ENCODE peak calls at places on chromosomes 6 and 20, in eight cellular contexts. One of them, this sample, is unnamed.

GRCh38 chr20:36402708-36403107 is 96.6 kb downstream of the DLGAP4 start:
- DNase-seq in endothelial cell: no peak
- DNase-seq in lung: no peak
- DNase-seq in stimulated activated CD4-positive, alpha-beta T cell treated with anti-CD3 and anti-CD28 coated beads, TNF-alpha, amount 100 ng/mL, for 4 hours: no peak
- DNase-seq in activated effector memory CD4-positive, alpha-beta T cell treated with anti-CD3 and anti-CD28 coated beads, Interleukin-2, amount 50 U/mL, for 16 hours: no peak
- DNase-seq in AG08396: no peak
- DNase-seq in kidney glomerular epithelial cell: no peak
- DNase-seq in aorta: no peak
- DNase-seq in this sample: no peak

GRCh38 chr6:129489215-129489765 is 220.7 kb downstream of the ARHGAP18 start:
- DNase-seq in endothelial cell: no peak
- DNase-seq in lung: no peak
- DNase-seq in stimulated activated CD4-positive, alpha-beta T cell treated with anti-CD3 and anti-CD28 coated beads, TNF-alpha, amount 100 ng/mL, for 4 hours: no peak
- DNase-seq in activated effector memory CD4-positive, alpha-beta T cell treated with anti-CD3 and anti-CD28 coated beads, Interleukin-2, amount 50 U/mL, for 16 hours: no peak
- DNase-seq in AG08396: no peak
- DNase-seq in kidney glomerular epithelial cell: no peak
- DNase-seq in aorta: no peak
- DNase-seq in this sample: no peak

GRCh38 chr6:141653590-141653989 is 479.1 kb upstream of the GJE1 start:
- DNase-seq in endothelial cell: no peak
- DNase-seq in lung: no peak
- DNase-seq in stimulated activated CD4-positive, alpha-beta T cell treated with anti-CD3 and anti-CD28 coated beads, TNF-alpha, amount 100 ng/mL, for 4 hours: no peak
- DNase-seq in activated effector memory CD4-positive, alpha-beta T cell treated with anti-CD3 and anti-CD28 coated beads, Interleukin-2, amount 50 U/mL, for 16 hours: no peak
- DNase-seq in AG08396: no peak
- DNase-seq in kidney glomerular epithelial cell: no peak
- DNase-seq in aorta: no peak
- DNase-seq in this sample: no peak

GRCh38 chr20:1842281-1842680 is 52.9 kb upstream of the SIRPA start:
- DNase-seq in endothelial cell: no peak
- DNase-seq in lung: no peak
- DNase-seq in stimulated activated CD4-positive, alpha-beta T cell treated with anti-CD3 and anti-CD28 coated beads, TNF-alpha, amount 100 ng/mL, for 4 hours: no peak
- DNase-seq in activated effector memory CD4-positive, alpha-beta T cell treated with anti-CD3 and anti-CD28 coated beads, Interleukin-2, amount 50 U/mL, for 16 hours: no peak
- DNase-seq in AG08396: no peak
- DNase-seq in kidney glomerular epithelial cell: no peak
- DNase-seq in aorta: no peak
- DNase-seq in this sample: no peak

GRCh38 chr6:128914051-128914450 is 31.1 kb downstream of the LAMA2 start:
- DNase-seq in endothelial cell: no peak
- DNase-seq in lung: no peak
- DNase-seq in stimulated activated CD4-positive, alpha-beta T cell treated with anti-CD3 and anti-CD28 coated beads, TNF-alpha, amount 100 ng/mL, for 4 hours: no peak
- DNase-seq in activated effector memory CD4-positive, alpha-beta T cell treated with anti-CD3 and anti-CD28 coated beads, Interleukin-2, amount 50 U/mL, for 16 hours: no peak
- DNase-seq in AG08396: no peak
- DNase-seq in kidney glomerular epithelial cell: no peak
- DNase-seq in aorta: no peak
- DNase-seq in this sample: no peak

GRCh38 chr20:31718952-31719643 is 3.6 kb downstream of the BCL2L1 start:
- DNase-seq in endothelial cell: no peak
- DNase-seq in lung: peak
- DNase-seq in stimulated activated CD4-positive, alpha-beta T cell treated with anti-CD3 and anti-CD28 coated beads, TNF-alpha, amount 100 ng/mL, for 4 hours: no peak
- DNase-seq in activated effector memory CD4-positive, alpha-beta T cell treated with anti-CD3 and anti-CD28 coated beads, Interleukin-2, amount 50 U/mL, for 16 hours: no peak
- DNase-seq in AG08396: no peak
- DNase-seq in kidney glomerular epithelial cell: no peak
- DNase-seq in aorta: no peak
- DNase-seq in this sample: no peak

GRCh38 chr6:16056263-16056870 is 72.5 kb upstream of the MYLIP start:
- DNase-seq in endothelial cell: no peak
- DNase-seq in lung: no peak
- DNase-seq in stimulated activated CD4-positive, alpha-beta T cell treated with anti-CD3 and anti-CD28 coated beads, TNF-alpha, amount 100 ng/mL, for 4 hours: no peak
- DNase-seq in activated effector memory CD4-positive, alpha-beta T cell treated with anti-CD3 and anti-CD28 coated beads, Interleukin-2, amount 50 U/mL, for 16 hours: no peak
- DNase-seq in AG08396: no peak
- DNase-seq in kidney glomerular epithelial cell: no peak
- DNase-seq in aorta: no peak
- DNase-seq in this sample: no peak

GRCh38 chr6:128068110-128068460 is 167.2 kb upstream of the THEMIS start:
- DNase-seq in endothelial cell: no peak
- DNase-seq in lung: no peak
- DNase-seq in stimulated activated CD4-positive, alpha-beta T cell treated with anti-CD3 and anti-CD28 coated beads, TNF-alpha, amount 100 ng/mL, for 4 hours: no peak
- DNase-seq in activated effector memory CD4-positive, alpha-beta T cell treated with anti-CD3 and anti-CD28 coated beads, Interleukin-2, amount 50 U/mL, for 16 hours: no peak
- DNase-seq in AG08396: no peak
- DNase-seq in kidney glomerular epithelial cell: no peak
- DNase-seq in aorta: no peak
- DNase-seq in this sample: no peak

This sample was measured in suprapubic skin.